ENCODE peak calls at places on chromosomes 4 and X, in seven cellular contexts. J, B, E, R, C, Y and N are unnamed samples.

GRCh38 chr4:110641218-110641617 is 18.3 kb upstream of the PITX2 start:
- DNase-seq in J (no peak), C (no peak), B (no peak), E (no peak), R (no peak), Y (no peak), N (no peak)

GRCh38 chrX:118420462-118420861 is 74.6 kb downstream of the WDR44 start:
- DNase-seq in C (no peak), B (peak), R (no peak), E (no peak), J (no peak), Y (peak), N (no peak)

GRCh38 chrX:122934131-122934530 is 249.9 kb upstream of the GRIA3 start:
- DNase-seq in C (no peak), E (no peak), Y (no peak), J (no peak), B (no peak), R (no peak), N (no peak)

GRCh38 chrX:40964633-40965586 is 120.3 kb upstream of the USP9X start:
- DNase-seq in J (no peak), B (no peak), E (no peak), R (no peak), Y (no peak), C (no peak), N (no peak)

GRCh38 chrX:52811065-52811625 is at the start of gene XAGE5:
- DNase-seq in E (no peak), B (no peak), Y (no peak), R (no peak), C (no peak), J (no peak), N (no peak)

GRCh38 chrX:10618911-10619310 is 1.5 kb downstream of the MID1 start:
- DNase-seq in R (no peak), J (no peak), E (no peak), B (no peak), C (no peak), Y (peak), N (no peak)

GRCh38 chrX:29318051-29318450 is 730.8 kb downstream of the IL1RAPL1 start:
- DNase-seq in R (no peak), C (no peak), J (no peak), B (no peak), E (no peak), Y (peak), N (no peak)

GRCh38 chrX:129781134-129782014 is 1.6 kb downstream of the SASH3 start:
- DNase-seq in B (no peak), E (no peak), Y (no peak), J (no peak), C (no peak), R (no peak), N (peak)

GRCh38 chr4:21554510-21554909 is 394.1 kb downstream of the KCNIP4 start:
- DNase-seq in C (no peak), Y (no peak), E (no peak), J (no peak), R (no peak), B (no peak), N (no peak)

GRCh38 chrX:44305921-44306320 is 37.6 kb downstream of the EFHC2 start:
- DNase-seq in R (no peak), C (no peak), E (no peak), Y (no peak), J (no peak), B (no peak), N (no peak)

GRCh38 chr4:3701271-3702083 is 64.7 kb upstream of the ADRA2C start:
- DNase-seq in B (no peak), R (no peak), J (no peak), E (no peak), C (peak), Y (no peak), N (no peak)

GRCh38 chr4:74451214-74451661 is 6.3 kb downstream of the AREG start:
- DNase-seq in B (no peak), E (peak), J (no peak), C (no peak), Y (peak), R (no peak), N (no peak)

GRCh38 chr4:76948441-76949292 is 885 bp upstream of the SEPTIN11 start:
- DNase-seq in C (peak), E (peak), B (peak), Y (peak), R (no peak), J (peak), N (peak)

GRCh38 chr4:58551676-58552075 is 1441.5 kb upstream of the IGFBP7 start:
- DNase-seq in B (no peak), J (no peak), Y (no peak), R (no peak), C (no peak), E (no peak), N (no peak)

GRCh38 chr4:147985376-147985775 is 253.5 kb downstream of the ARHGAP10 start:
- DNase-seq in C (no peak), E (no peak), B (no peak), Y (no peak), J (no peak), R (no peak), N (no peak)

GRCh38 chr4:106898621-106899230 is 137.4 kb downstream of the DKK2 start:
- DNase-seq in C (no peak), B (no peak), J (peak), E (peak), Y (peak), R (no peak), N (peak)

GRCh38 chr4:24007740-24008348 is 118.0 kb upstream of the PPARGC1A start:
- DNase-seq in B (no peak), Y (no peak), R (no peak), C (no peak), E (peak), J (no peak), N (no peak)

GRCh38 chr4:154254999-154255398 is 236.6 kb downstream of the DCHS2 start:
- DNase-seq in B (no peak), J (peak), E (no peak), C (no peak), R (no peak), Y (no peak), N (no peak)

GRCh38 chr4:146582864-146583263 is 55.8 kb upstream of the POU4F2 start:
- DNase-seq in J (peak), R (no peak), E (no peak), C (no peak), Y (no peak), B (no peak), N (no peak)

GRCh38 chr4:23888421-23889319 is 1.2 kb downstream of the PPARGC1A start:
- DNase-seq in Y (no peak), E (peak), B (no peak), C (no peak), R (peak), J (no peak), N (no peak)

GRCh38 chr4:62014982-62015739 is 815.0 kb downstream of the ADGRL3 start:
- DNase-seq in C (no peak), E (no peak), J (no peak), B (no peak), Y (no peak), R (no peak), N (no peak)

GRCh38 chr4:109748114-109748513 is 18.2 kb upstream of the PLA2G12A start:
- DNase-seq in Y (no peak), B (no peak), R (no peak), E (no peak), J (no peak), C (no peak), N (no peak)

GRCh38 chrX:23341452-23341851 is 6.8 kb downstream of the PTCHD1 start:
- DNase-seq in B (no peak), R (no peak), E (no peak), C (no peak), Y (no peak), J (no peak), N (no peak)

GRCh38 chr4:85703098-85703497 is 228.1 kb downstream of the ARHGAP24 start:
- DNase-seq in Y (no peak), C (no peak), E (no peak), J (no peak), R (no peak), B (no peak), N (no peak)

GRCh38 chr4:3074846-3075651 is 568 bp downstream of the HTT start:
- DNase-seq in C (peak), J (peak), Y (peak), E (peak), B (peak), R (no peak), N (peak)

GRCh38 chr4:44544158-44544557 is 95.5 kb upstream of the KCTD8 start:
- DNase-seq in B (no peak), C (no peak), J (no peak), E (no peak), Y (no peak), R (peak), N (no peak)

GRCh38 chr4:53714377-53715140 is 123.3 kb upstream of the LNX1 start:
- DNase-seq in Y (no peak), R (no peak), E (no peak), J (no peak), C (no peak), B (peak), N (no peak)

GRCh38 chrX:46165411-46165810 is 379.8 kb downstream of the ZNF674 start:
- DNase-seq in C (no peak), Y (no peak), E (no peak), B (no peak), R (no peak), J (no peak), N (no peak)

GRCh38 chr4:57039345-57039744 is 60.6 kb downstream of the POLR2B start:
- DNase-seq in R (no peak), Y (no peak), E (no peak), J (no peak), C (no peak), B (no peak), N (no peak)

GRCh38 chr4:91681544-91681943 is 622.2 kb upstream of the GRID2 start:
- DNase-seq in R (no peak), E (no peak), C (no peak), Y (no peak), J (peak), B (no peak), N (no peak)

GRCh38 chr4:95265814-95266740 is 282.7 kb downstream of the UNC5C start:
- DNase-seq in B (no peak), E (no peak), C (no peak), J (no peak), Y (no peak), R (no peak), N (no peak)

GRCh38 chr4:10625130-10625529 is 59.4 kb downstream of the CLNK start:
- DNase-seq in J (no peak), C (no peak), R (no peak), E (peak), B (no peak), Y (no peak), N (no peak)

GRCh38 chr4:48290146-48290772 is 20.6 kb upstream of the TEC start:
- DNase-seq in C (no peak), R (no peak), B (no peak), E (peak), Y (peak), J (peak), N (peak)

GRCh38 chr4:119206178-119206577 is 6.3 kb upstream of the USP53 start:
- DNase-seq in J (no peak), B (no peak), E (no peak), R (no peak), C (no peak), Y (peak), N (no peak)

GRCh38 chr4:23911675-23912455 is 22.0 kb upstream of the PPARGC1A start:
- DNase-seq in R (no peak), B (no peak), C (no peak), Y (no peak), E (no peak), J (no peak), N (no peak)

GRCh38 chrX:108025954-108026616 is 18.8 kb upstream of the VSIG1 start:
- DNase-seq in Y (peak), J (no peak), R (no peak), C (no peak), E (no peak), B (no peak), N (no peak)

GRCh38 chrX:24498975-24499374 is 33.9 kb downstream of the PDK3 start:
- DNase-seq in J (no peak), B (no peak), Y (peak), E (no peak), R (no peak), C (no peak), N (no peak)
- TF ChIP-seq CTCF in J (peak), B (no peak), Y (no peak), E (no peak), R (peak), C (peak), N (peak)

GRCh38 chr4:125085-125820 is 952 bp downstream of the ZNF718 start:
- DNase-seq in Y (no peak), J (no peak), E (no peak), B (peak), C (no peak), R (no peak), N (peak)
- TF ChIP-seq POLR2AphosphoS5 in Y (no peak), J (no peak), E (no peak), B (no peak), C (no peak), R (no peak), N (no peak)

GRCh38 chr4:66108898-66109297 is 438.6 kb upstream of the EPHA5 start:
- DNase-seq in E (no peak), J (no peak), R (no peak), B (no peak), Y (no peak), C (no peak), N (no peak)
- TF ChIP-seq CTCF in E (no peak), J (no peak), R (no peak), B (no peak), Y (no peak), C (no peak), N (no peak)

GRCh38 chr4:124060261-124060918 is 652.1 kb downstream of the ANKRD50 start:
- DNase-seq in R (peak), B (peak), J (no peak), Y (peak), E (no peak), C (peak), N (peak)
- TF ChIP-seq POLR2AphosphoS5 in R (peak), B (peak), J (no peak), Y (no peak), E (no peak), C (peak), N (peak)

GRCh38 chr4:17168571-17168970 is 270.1 kb upstream of the LDB2 start:
- DNase-seq in C (no peak), R (no peak), B (no peak), J (no peak), Y (peak), E (no peak), N (no peak)

GRCh38 chr4:17174751-17175150 is 276.3 kb upstream of the LDB2 start:
- DNase-seq in C (no peak), B (no peak), E (no peak), Y (no peak), J (no peak), R (no peak), N (no peak)

GRCh38 chr4:17169699-17170098 is 271.3 kb upstream of the LDB2 start:
- DNase-seq in C (no peak), Y (no peak), R (no peak), B (no peak), J (no peak), E (no peak), N (no peak)

DNA sequence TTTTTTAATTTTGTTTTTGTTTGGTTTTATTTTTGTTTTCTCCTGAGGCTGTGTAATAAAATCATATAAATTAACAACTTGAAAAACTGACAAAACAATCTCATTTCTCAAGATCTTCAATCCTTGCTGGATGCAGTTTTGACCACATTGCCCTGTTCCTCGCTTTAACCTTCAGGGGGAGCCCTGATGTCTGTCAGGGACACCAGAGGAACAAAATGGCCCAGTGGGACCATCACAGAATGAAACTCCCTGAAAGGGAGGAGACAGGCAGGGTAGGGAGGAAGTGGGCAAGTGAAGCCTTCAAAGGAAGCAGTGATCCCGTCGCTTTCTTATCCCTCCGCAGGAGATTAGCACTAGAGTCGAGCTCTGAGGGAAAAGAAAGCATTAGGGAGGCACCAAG is 274.9 kb upstream of the LDB2 start:
- DNase-seq in Y (no peak), B (no peak), E (no peak), R (no peak), J (no peak), C (no peak), N (no peak)
- TF ChIP-seq CTCF in Y (peak), B (no peak), E (peak), R (no peak), J (peak), C (no peak), N (no peak)

GRCh38 chr4:7207791-7208231 is 15.5 kb downstream of the SORCS2 start:
- DNase-seq in Y (no peak), C (no peak), E (no peak), J (no peak), B (no peak), R (no peak), N (no peak)

GRCh38 chr4:7204656-7205387 is 12.5 kb downstream of the SORCS2 start:
- DNase-seq in B (no peak), Y (no peak), C (no peak), E (no peak), R (no peak), J (no peak), N (no peak)

GRCh38 chr4:7206385-7206784 is 14.0 kb downstream of the SORCS2 start:
- DNase-seq in C (no peak), B (no peak), J (no peak), R (no peak), Y (peak), E (no peak), N (no peak)

GRCh38 chr4:7208509-7209451 is 16.4 kb downstream of the SORCS2 start:
- DNase-seq in J (no peak), C (no peak), E (no peak), Y (no peak), R (no peak), B (no peak), N (no peak)

GRCh38 chr4:7206856-7207567 is 14.7 kb downstream of the SORCS2 start:
- DNase-seq in C (peak), Y (peak), J (no peak), B (peak), E (no peak), R (no peak), N (peak)
- TF ChIP-seq POLR2AphosphoS5 in C (no peak), Y (peak), J (peak), B (no peak), E (no peak), R (peak), N (no peak)

GRCh38 chr4:86893136-86893535 is 914 bp upstream of the C4orf36 start:
- DNase-seq in B (no peak), E (no peak), C (no peak), J (no peak), Y (no peak), R (no peak), N (no peak)

GRCh38 chr4:86895692-86896488 is 3.7 kb upstream of the C4orf36 start:
- DNase-seq in C (no peak), B (peak), J (peak), Y (peak), R (no peak), E (peak), N (no peak)

GRCh38 chr4:86894465-86894864 is 2.2 kb upstream of the C4orf36 start:
- DNase-seq in R (no peak), B (no peak), Y (peak), C (no peak), J (no peak), E (no peak), N (no peak)

GRCh38 chr4:86892639-86892965 is 380 bp upstream of the C4orf36 start:
- DNase-seq in R (no peak), B (no peak), C (no peak), Y (no peak), J (no peak), E (no peak), N (no peak)

DNA sequence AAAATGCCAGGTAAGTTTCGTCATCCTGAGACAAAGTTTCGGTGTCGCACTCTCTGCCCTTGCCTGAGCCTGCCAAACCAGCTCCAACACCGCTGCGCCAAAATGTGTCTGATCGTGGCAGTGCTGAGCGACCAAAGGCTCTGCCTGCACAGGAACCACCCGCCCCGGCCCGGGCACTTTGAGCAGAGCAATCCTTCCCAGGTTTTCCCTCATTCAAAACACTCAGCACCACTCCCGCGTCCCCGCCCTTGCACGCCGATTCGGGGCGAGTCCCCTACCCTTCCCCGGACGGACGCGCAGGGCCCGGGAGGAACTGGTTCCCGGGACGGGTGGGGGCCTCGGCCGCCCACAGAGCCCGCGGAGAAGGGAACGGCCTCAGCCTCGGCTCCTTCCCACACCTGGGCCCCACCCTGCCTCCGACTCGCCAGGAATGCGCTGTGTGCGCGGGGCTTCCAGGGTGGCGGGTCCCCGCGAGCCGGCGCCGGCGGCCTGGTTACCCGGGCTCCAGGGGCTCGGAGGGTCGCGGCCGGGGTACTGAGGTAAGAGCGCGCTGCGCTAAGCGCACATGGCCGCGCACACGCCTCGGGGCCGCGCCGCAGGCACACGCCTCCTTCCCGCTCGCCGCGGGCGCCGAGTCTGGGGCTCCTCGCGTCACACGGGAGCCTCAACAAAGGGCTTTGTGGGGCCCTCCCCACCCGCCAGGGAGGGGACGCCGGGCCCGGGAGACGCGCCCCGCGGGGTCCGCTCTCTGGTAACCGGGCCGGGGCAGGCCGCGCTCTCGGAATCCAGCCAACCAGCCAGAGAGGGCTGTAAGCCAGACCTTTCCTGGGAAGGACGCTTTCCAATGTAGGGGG is at the start of gene C4orf36:
- DNase-seq in J (peak), R (no peak), Y (peak), E (no peak), B (peak), C (peak), N (peak)
- TF ChIP-seq CTCF in J (no peak), R (no peak), Y (peak), E (no peak), B (no peak), C (no peak), N (no peak)